ENCODE peak calls at places on chromosomes 5 and 9, in five cellular contexts. R is HFFc6, J is ovary, L is GM10248, W is HEK293T. I is an unnamed sample.

GRCh38 chr5:117680421-117680820 is 1105.8 kb upstream of the SEMA6A start:
- DNase-seq in R (peak), L (no peak), J (no peak), W (no peak), I (no peak)

GRCh38 chr9:77588319-77588937 is 59.7 kb downstream of the GNA14 start:
- DNase-seq in R (peak), W (no peak), L (no peak), J (no peak), I (no peak)

GRCh38 chr5:148684528-148684927 is 30.2 kb upstream of the HTR4 start:
- DNase-seq in J (no peak), W (no peak), R (no peak), L (no peak), I (no peak)

GRCh38 chr9:113436753-113437515 is 26.4 kb downstream of the C9orf43 start:
- DNase-seq in R (peak), J (no peak), W (no peak), L (no peak), I (no peak)

GRCh38 chr9:119365291-119366027 is 3.8 kb downstream of the BRINP1 start:
- DNase-seq in L (no peak), W (peak), R (peak), J (no peak), I (peak)

GRCh38 chr5:17075196-17075595 is 139.1 kb upstream of the MYO10 start:
- DNase-seq in L (no peak), J (no peak), R (no peak), W (no peak), I (no peak)

GRCh38 chr9:34961574-34962480 is 3.7 kb downstream of the PHF24 start:
- DNase-seq in L (no peak), W (no peak), R (peak), J (no peak), I (no peak)

GRCh38 chr5:64680289-64680688 is 10.0 kb upstream of the SHISAL2B start:
- DNase-seq in L (no peak), W (no peak), R (peak), J (no peak), I (no peak)

GRCh38 chr5:2909035-2909434 is 157.6 kb upstream of the IRX2 start:
- DNase-seq in R (no peak), L (no peak), J (no peak), W (no peak), I (no peak)

GRCh38 chr9:135727257-135727875 is 25.4 kb downstream of the KCNT1 start:
- DNase-seq in R (no peak), W (no peak), L (no peak), J (no peak), I (no peak)

GRCh38 chr9:34381323-34381722 is 4.6 kb upstream of the MYORG start:
- DNase-seq in J (peak), R (no peak), L (no peak), W (no peak), I (no peak)